ENCODE peak calls at places on chromosomes 5 and 9, in four cellular contexts. One of them, this sample, is unnamed.

GRCh38 chr9:21252727-21253547 is 13.1 kb upstream of the IFNA14 start:
- DNase-seq in K562: no peak
- DNase-seq in GM12878: no peak
- DNase-seq in SK-N-SH: peak
- DNase-seq in this sample: peak

GRCh38 chr9:137723396-137724113 is 104.8 kb downstream of the EHMT1 start:
- DNase-seq in K562: no peak
- DNase-seq in GM12878: no peak
- DNase-seq in SK-N-SH: no peak
- DNase-seq in this sample: no peak

GRCh38 chr9:123927625-123928308 is 2.2 kb downstream of the DENND1A start:
- DNase-seq in K562: peak
- DNase-seq in GM12878: peak
- DNase-seq in SK-N-SH: no peak
- DNase-seq in this sample: no peak

GRCh38 chr5:138972230-138972629 is 97.1 kb upstream of the LRRTM2 start:
- DNase-seq in K562: no peak
- DNase-seq in GM12878: no peak
- DNase-seq in SK-N-SH: no peak
- DNase-seq in this sample: no peak

GRCh38 chr5:155193483-155194107 is 180.0 kb downstream of the KIF4B start:
- DNase-seq in K562: no peak
- DNase-seq in GM12878: no peak
- DNase-seq in SK-N-SH: no peak
- DNase-seq in this sample: no peak

GRCh38 chr5:101024299-101024698 is 121.2 kb upstream of the ST8SIA4 start:
- DNase-seq in K562: no peak
- DNase-seq in GM12878: peak
- DNase-seq in SK-N-SH: no peak
- DNase-seq in this sample: no peak

GRCh38 chr9:97768731-97769130 is 71.6 kb upstream of the XPA start:
- DNase-seq in K562: no peak
- DNase-seq in GM12878: no peak
- DNase-seq in SK-N-SH: no peak
- DNase-seq in this sample: no peak

GRCh38 chr9:83013261-83013610 is 49.7 kb downstream of the RASEF start:
- DNase-seq in K562: no peak
- DNase-seq in GM12878: no peak
- DNase-seq in SK-N-SH: no peak
- DNase-seq in this sample: no peak

GRCh38 chr5:39648539-39649200 is 223.9 kb upstream of the DAB2 start:
- DNase-seq in K562: peak
- DNase-seq in GM12878: no peak
- DNase-seq in SK-N-SH: no peak
- DNase-seq in this sample: no peak

GRCh38 chr9:33329117-33329563 is 38.8 kb downstream of the NFX1 start:
- DNase-seq in K562: no peak
- DNase-seq in GM12878: no peak
- DNase-seq in SK-N-SH: no peak
- DNase-seq in this sample: no peak

GRCh38 chr5:178563621-178564020 is 26.6 kb downstream of the COL23A1 start:
- DNase-seq in K562: no peak
- DNase-seq in GM12878: no peak
- DNase-seq in SK-N-SH: no peak
- DNase-seq in this sample: no peak

GRCh38 chr9:35114921-35115341 is 731 bp downstream of the ATOSB start:
- DNase-seq in K562: peak
- DNase-seq in GM12878: no peak
- DNase-seq in SK-N-SH: peak
- DNase-seq in this sample: no peak

GRCh38 chr9:68913054-68913453 is 100.9 kb downstream of the PRKACG start:
- DNase-seq in K562: no peak
- DNase-seq in GM12878: no peak
- DNase-seq in SK-N-SH: no peak
- DNase-seq in this sample: no peak

GRCh38 chr5:144189800-144190429 is 19.2 kb downstream of the KCTD16 start:
- DNase-seq in K562: no peak
- DNase-seq in GM12878: peak
- DNase-seq in SK-N-SH: peak
- DNase-seq in this sample: no peak

GRCh38 chr9:114803886-114804285 is 2.0 kb downstream of the TNFSF15 start:
- DNase-seq in K562: no peak
- DNase-seq in GM12878: no peak
- DNase-seq in SK-N-SH: no peak
- DNase-seq in this sample: no peak

GRCh38 chr5:67094476-67095300 is 101.9 kb downstream of the CD180 start:
- DNase-seq in K562: no peak
- DNase-seq in GM12878: no peak
- DNase-seq in SK-N-SH: no peak
- DNase-seq in this sample: peak

GRCh38 chr5:121870489-121870888 is 18.8 kb downstream of the FTMT start:
- DNase-seq in K562: no peak
- DNase-seq in GM12878: no peak
- DNase-seq in SK-N-SH: no peak
- DNase-seq in this sample: no peak

GRCh38 chr5:173753307-173754168 is 134.6 kb upstream of the CPEB4 start:
- DNase-seq in K562: peak
- DNase-seq in GM12878: no peak
- DNase-seq in SK-N-SH: peak
- DNase-seq in this sample: peak

GRCh38 chr9:134515026-134515821 is 126.4 kb upstream of the COL5A1 start:
- DNase-seq in K562: no peak
- DNase-seq in GM12878: no peak
- DNase-seq in SK-N-SH: no peak
- DNase-seq in this sample: no peak

GRCh38 chr5:72197393-72197792 is 90.1 kb downstream of the MAP1B start:
- DNase-seq in K562: no peak
- DNase-seq in GM12878: no peak
- DNase-seq in SK-N-SH: no peak
- DNase-seq in this sample: no peak

GRCh38 chr9:4661165-4662095 is 664 bp upstream of the PLPP6 start:
- DNase-seq in K562: no peak
- DNase-seq in GM12878: no peak
- DNase-seq in SK-N-SH: no peak
- DNase-seq in this sample: no peak

GRCh38 chr9:7174884-7175283 is 417.1 kb downstream of the KDM4C start:
- DNase-seq in K562: no peak
- DNase-seq in GM12878: no peak
- DNase-seq in SK-N-SH: peak
- DNase-seq in this sample: no peak

GRCh38 chr9:7171461-7171860 is 413.7 kb downstream of the KDM4C start:
- DNase-seq in K562: no peak
- DNase-seq in GM12878: no peak
- DNase-seq in SK-N-SH: no peak
- DNase-seq in this sample: no peak

GRCh38 chr9:7174301-7174700 is 416.5 kb downstream of the KDM4C start:
- DNase-seq in K562: no peak
- DNase-seq in GM12878: no peak
- DNase-seq in SK-N-SH: no peak
- DNase-seq in this sample: no peak

GRCh38 chr9:7173139-7173538 is 415.4 kb downstream of the KDM4C start:
- DNase-seq in K562: no peak
- DNase-seq in GM12878: no peak
- DNase-seq in SK-N-SH: no peak
- DNase-seq in this sample: no peak

DNA sequence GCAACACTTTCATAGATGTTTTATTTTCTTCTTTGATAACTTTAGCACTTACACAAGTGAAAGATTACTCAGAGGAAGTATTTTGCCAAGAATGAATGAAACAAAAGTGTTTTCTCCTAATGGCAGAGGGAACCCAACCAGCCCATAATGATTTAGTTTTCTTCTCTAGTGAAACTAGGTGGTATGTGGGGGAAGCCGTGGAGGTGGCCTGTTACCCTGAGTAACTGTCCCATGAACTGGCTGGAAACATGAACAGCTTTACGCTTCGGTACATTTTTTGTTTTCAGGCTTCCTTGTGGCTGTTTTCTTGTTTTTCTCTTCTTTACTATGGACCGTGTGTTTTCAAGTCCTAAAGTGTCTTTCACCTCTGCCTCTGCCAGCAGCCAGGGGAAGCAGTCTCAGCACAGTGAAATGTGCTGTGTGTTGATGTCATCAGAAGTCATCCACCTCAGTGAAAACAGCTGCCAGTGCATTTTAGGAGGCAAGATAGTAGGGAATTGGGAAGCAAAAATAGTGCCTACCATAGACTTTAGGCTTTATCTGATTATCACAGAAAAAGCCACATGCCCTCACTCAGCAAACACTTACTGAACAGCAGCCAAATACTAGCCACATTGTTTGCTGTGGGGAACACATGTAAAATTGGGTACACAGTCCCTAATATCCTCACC is 414.8 kb downstream of the KDM4C start:
- DNase-seq in K562: no peak
- DNase-seq in GM12878: no peak
- DNase-seq in SK-N-SH: peak
- DNase-seq in this sample: no peak
- TF ChIP-seq JUND in K562: no peak
- TF ChIP-seq JUND in GM12878: no peak
- TF ChIP-seq JUND in SK-N-SH: no peak
- TF ChIP-seq JUND in this sample: no peak

GRCh38 chr5:169610606-169611005 is 26.5 kb upstream of the DOCK2 start:
- DNase-seq in K562: no peak
- DNase-seq in GM12878: no peak
- DNase-seq in SK-N-SH: no peak
- DNase-seq in this sample: no peak

GRCh38 chr5:169606279-169606678 is 22.7 kb downstream of the SPDL1 start:
- DNase-seq in K562: no peak
- DNase-seq in GM12878: no peak
- DNase-seq in SK-N-SH: no peak
- DNase-seq in this sample: no peak

GRCh38 chr5:169607882-169608281 is 24.3 kb downstream of the SPDL1 start:
- DNase-seq in K562: no peak
- DNase-seq in GM12878: no peak
- DNase-seq in SK-N-SH: no peak
- DNase-seq in this sample: no peak

GRCh38 chr5:169609716-169610115 is 26.1 kb downstream of the SPDL1 start:
- DNase-seq in K562: no peak
- DNase-seq in GM12878: no peak
- DNase-seq in SK-N-SH: no peak
- DNase-seq in this sample: no peak
- TF ChIP-seq SMC3 in K562: no peak
- TF ChIP-seq SMC3 in GM12878: no peak
- TF ChIP-seq SMC3 in SK-N-SH: no peak
- TF ChIP-seq SMC3 in this sample: no peak

GRCh38 chr5:164336906-164337305 is 831.5 kb downstream of the MAT2B start:
- DNase-seq in K562: no peak
- DNase-seq in GM12878: no peak
- DNase-seq in SK-N-SH: no peak
- DNase-seq in this sample: no peak
- TF ChIP-seq JUND in K562: no peak
- TF ChIP-seq JUND in GM12878: no peak
- TF ChIP-seq JUND in SK-N-SH: peak
- TF ChIP-seq JUND in this sample: no peak

GRCh38 chr5:88519066-88519465 is 250.4 kb upstream of the TMEM161B start:
- DNase-seq in K562: no peak
- DNase-seq in GM12878: no peak
- DNase-seq in SK-N-SH: no peak
- DNase-seq in this sample: no peak

GRCh38 chr5:88515881-88516819 is 247.5 kb upstream of the TMEM161B start:
- DNase-seq in K562: no peak
- DNase-seq in GM12878: no peak
- DNase-seq in SK-N-SH: no peak
- DNase-seq in this sample: no peak

GRCh38 chr5:88518131-88519016 is 249.7 kb upstream of the TMEM161B start:
- DNase-seq in K562: no peak
- DNase-seq in GM12878: no peak
- DNase-seq in SK-N-SH: no peak
- DNase-seq in this sample: no peak
- TF ChIP-seq SMC3 in K562: no peak
- TF ChIP-seq SMC3 in GM12878: no peak
- TF ChIP-seq SMC3 in SK-N-SH: no peak
- TF ChIP-seq SMC3 in this sample: no peak

GRCh38 chr5:57595530-57596098 is 113.0 kb upstream of the ACTBL2 start:
- DNase-seq in K562: no peak
- DNase-seq in GM12878: no peak
- DNase-seq in SK-N-SH: no peak
- DNase-seq in this sample: no peak
- TF ChIP-seq JUND in K562: no peak
- TF ChIP-seq JUND in GM12878: no peak
- TF ChIP-seq JUND in SK-N-SH: no peak
- TF ChIP-seq JUND in this sample: no peak

GRCh38 chr9:1152171-1152570 is 102.0 kb downstream of the DMRT2 start:
- DNase-seq in K562: no peak
- DNase-seq in GM12878: no peak
- DNase-seq in SK-N-SH: no peak
- DNase-seq in this sample: no peak
- TF ChIP-seq SMC3 in K562: no peak
- TF ChIP-seq SMC3 in GM12878: no peak
- TF ChIP-seq SMC3 in SK-N-SH: no peak
- TF ChIP-seq SMC3 in this sample: no peak

GRCh38 chr9:107174441-107174840 is 108.6 kb upstream of the RAD23B start:
- DNase-seq in K562: no peak
- DNase-seq in GM12878: no peak
- DNase-seq in SK-N-SH: no peak
- DNase-seq in this sample: no peak

GRCh38 chr9:107172160-107172978 is 110.7 kb upstream of the RAD23B start:
- DNase-seq in K562: peak
- DNase-seq in GM12878: peak
- DNase-seq in SK-N-SH: peak
- DNase-seq in this sample: peak

GRCh38 chr9:107172979-107173347 is 110.1 kb upstream of the RAD23B start:
- DNase-seq in K562: no peak
- DNase-seq in GM12878: peak
- DNase-seq in SK-N-SH: no peak
- DNase-seq in this sample: no peak

GRCh38 chr9:107175039-107175438 is 108.0 kb upstream of the RAD23B start:
- DNase-seq in K562: no peak
- DNase-seq in GM12878: no peak
- DNase-seq in SK-N-SH: no peak
- DNase-seq in this sample: no peak

GRCh38 chr9:107173422-107174180 is 109.5 kb upstream of the RAD23B start:
- DNase-seq in K562: no peak
- DNase-seq in GM12878: no peak
- DNase-seq in SK-N-SH: no peak
- DNase-seq in this sample: no peak
- TF ChIP-seq JUND in K562: no peak
- TF ChIP-seq JUND in GM12878: no peak
- TF ChIP-seq JUND in SK-N-SH: no peak
- TF ChIP-seq JUND in this sample: no peak

GRCh38 chr9:77188242-77188641 is 10.9 kb downstream of the VPS13A start:
- DNase-seq in K562: no peak
- DNase-seq in GM12878: no peak
- DNase-seq in SK-N-SH: no peak
- DNase-seq in this sample: no peak
- TF ChIP-seq SMC3 in K562: no peak
- TF ChIP-seq SMC3 in GM12878: no peak
- TF ChIP-seq SMC3 in SK-N-SH: no peak
- TF ChIP-seq SMC3 in this sample: no peak

This sample was measured in HepG2.